ENCODE peak calls at places on chromosome 22, in ten cellular contexts. J is tibial artery, X is lower lobe of right lung, D is upper lobe of right lung, S is suprapubic skin, E is heart right ventricle, T is A549, H is vagina, U is fibroblast of lung, Q is cardiac muscle cell. C is an unnamed sample. For H3K4me1, the result is how much of the 10 kb centered on the place peaks cover.

GRCh38 chr22:23236026-23236425 is 55.7 kb downstream of the BCR start:
- DNase-seq in J (no peak), X (no peak), D (no peak), S (no peak), E (no peak), T (no peak), H (no peak), U (peak), Q (no peak), C (no peak)

GRCh38 chr22:22959147-22959827 is 71.7 kb downstream of the IGLL5 start:
- DNase-seq in J (peak), X (no peak), D (no peak), S (no peak), E (peak), T (peak), H (no peak), U (peak), Q (peak), C (peak)

GRCh38 chr22:29715240-29715639 is 4.6 kb upstream of the CABP7 start:
- DNase-seq in J (no peak), X (no peak), D (no peak), S (no peak), E (no peak), T (no peak), H (no peak), U (no peak), Q (no peak), C (no peak)

GRCh38 chr22:35838849-35839646 is 121.4 kb downstream of the APOL5 start:
- DNase-seq in J (peak), X (no peak), D (no peak), S (no peak), E (no peak), T (peak), H (no peak), U (peak), Q (peak), C (peak)

GRCh38 chr22:47043835-47044721 is 281.6 kb downstream of the TBC1D22A start:
- DNase-seq in J (no peak), X (peak), D (peak), S (no peak), E (peak), T (no peak), H (no peak), U (peak), Q (no peak), C (peak)

GRCh38 chr22:25141994-25142620 is 57.6 kb upstream of the CRYBB3 start:
- DNase-seq in J (no peak), X (no peak), D (no peak), S (no peak), E (no peak), T (no peak), H (no peak), U (no peak), Q (no peak), C (no peak)

GRCh38 chr22:43852605-43853327 is 9.5 kb downstream of the SULT4A1 start:
- DNase-seq in J (no peak), X (no peak), D (no peak), S (peak), E (no peak), T (no peak), H (no peak), U (no peak), Q (no peak), C (no peak)

GRCh38 chr22:29216873-29217666 is 11.4 kb downstream of the EMID1 start:
- DNase-seq in J (peak), X (no peak), D (no peak), S (no peak), E (no peak), T (peak), H (no peak), U (peak), Q (no peak), C (no peak)

GRCh38 chr22:22938672-22939536 is 51.3 kb downstream of the IGLL5 start:
- DNase-seq in J (no peak), X (peak), D (peak), S (peak), E (no peak), T (no peak), H (no peak), U (no peak), Q (no peak), C (no peak)

GRCh38 chr22:50641696-50642607 is 14.0 kb upstream of the ARSA start:
- DNase-seq in J (no peak), X (peak), D (peak), S (peak), E (peak), T (no peak), H (no peak), U (peak), Q (peak), C (no peak)

GRCh38 chr22:44091021-44091721 is 67.1 kb downstream of the PARVB start:
- DNase-seq in J (no peak), X (no peak), D (no peak), S (no peak), E (no peak), T (peak), H (no peak), U (peak), Q (peak), C (peak)

GRCh38 chr22:49481651-49482399 is 345.8 kb downstream of the BRD1 start:
- DNase-seq in J (no peak), X (no peak), D (no peak), S (peak), E (no peak), T (no peak), H (no peak), U (no peak), Q (no peak), C (no peak)

GRCh38 chr22:29882716-29883044 is 294 bp upstream of the MTMR3 start:
- DNase-seq in J (no peak), X (no peak), D (no peak), S (no peak), E (no peak), T (no peak), H (no peak), U (no peak), Q (no peak), C (no peak)

GRCh38 chr22:45226681-45227186 is 14.0 kb downstream of the KIAA0930 start:
- DNase-seq in J (peak), X (peak), D (peak), S (no peak), E (no peak), T (no peak), H (no peak), U (peak), Q (no peak), C (no peak)

GRCh38 chr22:25666308-25666707 is 75.7 kb upstream of the MYO18B start:
- DNase-seq in J (peak), X (peak), D (peak), S (peak), E (peak), T (peak), H (no peak), U (no peak), Q (no peak), C (peak)

GRCh38 chr22:49993649-49994360 is 18.8 kb downstream of the IL17REL start:
- DNase-seq in J (peak), X (peak), D (peak), S (peak), E (no peak), T (no peak), H (peak), U (no peak), Q (no peak), C (no peak)

DNA sequence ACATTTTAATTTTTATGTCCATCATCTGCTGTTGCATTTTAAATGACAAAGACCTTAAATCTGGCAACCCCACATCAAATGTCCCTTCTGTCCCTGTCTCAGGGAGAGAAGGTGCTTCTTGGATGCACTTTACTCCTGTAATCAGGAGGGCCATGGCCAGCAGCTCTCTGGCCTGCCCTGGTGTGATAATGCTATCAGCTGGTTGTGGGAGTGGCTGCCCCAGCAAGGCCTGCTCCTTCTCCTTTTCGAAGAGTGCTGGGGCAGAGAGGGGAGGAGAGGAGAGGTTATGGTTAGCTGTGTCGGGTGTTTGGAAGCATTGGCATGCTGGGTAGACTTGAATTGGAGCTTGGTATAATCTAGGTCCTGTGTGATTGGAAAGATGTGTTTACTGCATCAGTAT is 12.8 kb downstream of the TNRC6B start:
- DNase-seq in J (no peak), X (peak), D (no peak), S (no peak), E (peak), T (no peak), H (no peak), U (no peak), Q (peak), C (no peak)
- H3K4me1 ChIP-seq in J (under half), X (under half), D (under half), S (under half), E (under half), T (under half), H (half or more), U (under half), Q (under half), C (under half)

DNA sequence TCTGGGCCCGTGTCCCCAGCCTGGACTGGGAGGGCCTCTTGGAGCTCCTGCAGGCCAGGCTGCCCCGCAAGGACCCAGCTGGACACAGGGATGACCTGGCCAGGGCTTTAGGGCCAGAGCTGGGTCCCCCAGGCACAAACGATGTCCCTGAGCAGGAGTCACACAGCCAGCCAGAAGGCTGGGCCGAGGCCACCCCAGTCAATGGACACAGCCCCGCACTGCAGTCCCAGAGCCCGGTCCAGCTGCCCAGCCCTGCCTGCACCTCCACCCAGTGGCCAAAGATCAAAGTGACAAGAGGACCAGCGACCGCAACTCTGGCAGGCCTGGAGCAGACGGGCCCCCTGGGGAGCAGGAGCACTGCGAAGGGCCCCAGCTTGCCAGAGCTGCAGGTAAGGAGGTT is 38.2 kb downstream of the TRIOBP start:
- DNase-seq in J (no peak), X (peak), D (peak), S (no peak), E (peak), T (peak), H (no peak), U (no peak), Q (peak), C (peak)
- TF ChIP-seq CTCF in J (peak), X (peak), D (peak), S (peak), E (peak), T (peak), H (no peak), U (peak), Q (peak), C (peak)

GRCh38 chr22:40535189-40535512 is 101.4 kb downstream of the MRTFA start:
- DNase-seq in J (no peak), X (no peak), D (no peak), S (no peak), E (no peak), T (no peak), H (no peak), U (no peak), Q (no peak), C (no peak)
- H3K4me1 ChIP-seq in J (under half), X (under half), D (under half), S (under half), E (under half), T (under half), H (half or more), U (under half), Q (under half), C (under half)

GRCh38 chr22:42615092-42615859 is 593 bp upstream of the POLDIP3 start:
- DNase-seq in J (peak), X (peak), D (peak), S (peak), E (peak), T (peak), H (no peak), U (peak), Q (peak), C (peak)

GRCh38 chr22:42613869-42614268 is 814 bp downstream of the POLDIP3 start:
- DNase-seq in J (no peak), X (no peak), D (no peak), S (no peak), E (no peak), T (no peak), H (no peak), U (peak), Q (no peak), C (no peak)

GRCh38 chr22:42612336-42612735 is 2.3 kb downstream of the POLDIP3 start:
- DNase-seq in J (no peak), X (no peak), D (no peak), S (no peak), E (no peak), T (no peak), H (no peak), U (no peak), Q (no peak), C (no peak)

GRCh38 chr22:42617155-42617983 is 2.7 kb upstream of the POLDIP3 start:
- DNase-seq in J (no peak), X (no peak), D (no peak), S (no peak), E (no peak), T (no peak), H (no peak), U (no peak), Q (no peak), C (no peak)

GRCh38 chr22:42614312-42615091 is at the start of gene POLDIP3:
- DNase-seq in J (peak), X (peak), D (peak), S (peak), E (peak), T (peak), H (peak), U (peak), Q (peak), C (peak)
- TF ChIP-seq CTCF in J (peak), X (peak), D (no peak), S (peak), E (peak), T (no peak), H (no peak), U (peak), Q (peak), C (peak)

DNA sequence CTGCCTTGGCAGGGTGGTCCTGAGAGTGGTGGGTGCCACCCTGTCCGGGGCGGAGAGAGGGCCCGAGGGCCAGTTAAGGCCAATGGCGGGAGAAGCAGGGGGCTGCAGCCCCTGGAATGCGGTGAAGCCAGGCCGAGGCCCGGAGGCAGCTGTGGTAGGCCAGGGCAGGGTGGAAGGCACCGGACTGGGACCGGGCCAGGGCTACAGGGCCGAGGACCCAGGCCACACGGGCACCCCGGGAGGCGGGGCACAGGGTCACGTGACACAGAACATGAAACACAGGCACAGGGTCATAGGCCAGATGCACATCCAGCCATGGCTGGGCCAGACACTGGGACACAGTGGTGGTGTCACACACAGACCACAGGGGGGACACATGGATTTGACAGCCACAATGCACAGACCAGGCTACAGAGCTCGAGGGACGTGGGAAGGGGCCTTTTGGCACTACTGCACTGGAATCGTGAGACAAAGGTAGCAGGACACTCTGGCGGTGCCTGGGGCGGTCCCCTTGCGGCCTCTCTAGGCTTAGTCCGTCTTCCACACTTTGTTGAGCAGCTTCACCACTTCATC is 2.8 kb downstream of the SLC25A1 start:
- DNase-seq in J (no peak), X (no peak), D (no peak), S (no peak), E (no peak), T (no peak), H (no peak), U (no peak), Q (no peak), C (no peak)
- H3K4me1 ChIP-seq in J (half or more), X (half or more), D (under half), S (half or more), E (under half), T (under half), H (half or more), U (under half), Q (under half), C (under half)

GRCh38 chr22:38071421-38072321 is 12.3 kb downstream of the SLC16A8 start:
- DNase-seq in J (no peak), X (peak), D (no peak), S (no peak), E (no peak), T (peak), H (no peak), U (no peak), Q (no peak), C (no peak)
- TF ChIP-seq CTCF in J (no peak), X (no peak), D (no peak), S (no peak), E (no peak), T (no peak), H (no peak), U (no peak), Q (no peak), C (no peak)